ENCODE peak calls at places on chromosomes 6 and 20, in four cellular contexts. I is tibial nerve; V is pancreas; Y is CD8-positive, alpha-beta T cell. F is an unnamed sample. For H3K4me1, the result is how much of the 10 kb centered on the place peaks cover.

GRCh38 chr20:60694763-60695162 is 557.3 kb upstream of the CDH4 start:
- DNase-seq in I (no peak), V (no peak), Y (no peak), F (no peak)

GRCh38 chr6:128069180-128069579 is 168.3 kb upstream of the THEMIS start:
- DNase-seq in I (no peak), V (no peak), Y (no peak), F (no peak)

GRCh38 chr6:29678114-29678513 is 2.8 kb downstream of the ZFP57 start:
- DNase-seq in I (no peak), V (no peak), Y (no peak), F (no peak)

GRCh38 chr6:79810153-79810806 is 137.1 kb downstream of the ELOVL4 start:
- DNase-seq in I (no peak), V (no peak), Y (no peak), F (no peak)

GRCh38 chr20:47352332-47353223 is 3.9 kb downstream of the ZMYND8 start:
- DNase-seq in I (no peak), V (peak), Y (no peak), F (no peak)

GRCh38 chr20:43979576-43979975 is 64.9 kb downstream of the TOX2 start:
- DNase-seq in I (no peak), V (no peak), Y (no peak), F (no peak)

GRCh38 chr6:157732007-157732406 is 91.0 kb upstream of the SNX9 start:
- DNase-seq in I (no peak), V (no peak), Y (no peak), F (no peak)

GRCh38 chr6:118679293-118679692 is 27.9 kb upstream of the CEP85L start:
- DNase-seq in I (no peak), V (no peak), Y (no peak), F (no peak)

GRCh38 chr6:94177429-94177828 is 758.1 kb upstream of the EPHA7 start:
- DNase-seq in I (no peak), V (no peak), Y (no peak), F (no peak)

GRCh38 chr20:20259534-20259933 is 108.4 kb upstream of the INSM1 start:
- DNase-seq in I (no peak), V (no peak), Y (no peak), F (no peak)

GRCh38 chr6:123997223-123997622 is 193.6 kb downstream of the NKAIN2 start:
- DNase-seq in I (no peak), V (no peak), Y (no peak), F (no peak)

GRCh38 chr6:169545956-169546355 is 155.9 kb downstream of the WDR27 start:
- DNase-seq in I (no peak), V (no peak), Y (no peak), F (no peak)

GRCh38 chr20:64119681-64120341 is 12.4 kb upstream of the NPBWR2 start:
- DNase-seq in I (no peak), V (no peak), Y (no peak), F (no peak)

GRCh38 chr6:69294862-69295261 is 501.9 kb downstream of the LMBRD1 start:
- DNase-seq in I (no peak), V (no peak), Y (no peak), F (no peak)

GRCh38 chr6:19839237-19839546 is 2.0 kb downstream of the ID4 start:
- DNase-seq in I (no peak), V (no peak), Y (no peak), F (no peak)

GRCh38 chr6:47133230-47134000 is 91.3 kb upstream of the ADGRF1 start:
- DNase-seq in I (no peak), V (no peak), Y (no peak), F (no peak)

GRCh38 chr6:166438211-166438861 is 55.6 kb upstream of the MPC1 start:
- DNase-seq in I (no peak), V (no peak), Y (no peak), F (no peak)

GRCh38 chr6:136539967-136540366 is 10.3 kb downstream of the MAP7 start:
- DNase-seq in I (no peak), V (no peak), Y (no peak), F (no peak)

GRCh38 chr6:149884215-149884614 is 13.7 kb downstream of the RAET1E start:
- DNase-seq in I (no peak), V (no peak), Y (no peak), F (no peak)

DNA sequence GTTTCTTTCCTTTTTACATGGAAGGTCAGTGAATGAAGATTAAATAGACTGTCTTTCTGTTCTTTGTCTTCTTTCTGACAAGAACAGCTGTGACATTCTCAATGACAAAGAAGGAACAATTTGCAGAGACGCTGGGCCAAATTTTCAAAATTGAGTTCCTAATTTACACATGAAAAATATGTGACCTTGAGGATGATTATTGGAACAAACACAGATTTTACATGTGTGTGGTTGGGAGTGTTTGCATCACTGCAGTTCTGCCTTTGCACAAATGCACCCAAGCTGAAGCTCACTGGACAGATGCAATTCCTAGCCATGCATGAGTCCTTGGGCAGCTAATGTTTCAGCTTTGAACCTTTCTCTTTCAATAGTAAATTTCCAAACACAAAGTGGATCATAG is 350.8 kb downstream of the QKI start:
- DNase-seq in I (no peak), V (no peak), Y (no peak), F (no peak)
- H3K27ac ChIP-seq in I (no peak), V (no peak), Y (no peak), F (no peak)

DNA sequence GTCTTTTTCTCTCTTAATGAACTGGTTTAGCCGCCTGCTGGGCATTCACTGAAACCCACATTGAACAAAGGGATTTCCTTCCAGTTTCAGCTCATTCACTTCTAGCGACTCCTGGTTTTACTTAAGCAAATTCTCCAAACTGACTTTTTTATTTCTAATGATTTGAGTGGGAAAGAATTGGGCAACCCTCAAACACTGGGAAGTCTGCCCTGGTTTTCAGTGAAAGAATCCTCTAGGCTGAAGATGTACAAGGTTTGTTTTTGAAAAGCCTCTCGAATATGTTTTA is 45.5 kb downstream of the PLAGL1 start:
- DNase-seq in I (no peak), V (no peak), Y (no peak), F (no peak)
- H3K4me1 ChIP-seq in I (under half), V (under half), Y (under half), F (under half)

GRCh38 chr6:30886897-30887255 is 2.6 kb downstream of the DDR1 start:
- DNase-seq in I (no peak), V (no peak), Y (no peak), F (no peak)

GRCh38 chr6:30887901-30888300 is 3.6 kb downstream of the DDR1 start:
- DNase-seq in I (no peak), V (no peak), Y (no peak), F (no peak)

GRCh38 chr6:30889138-30889885 is 5.0 kb downstream of the DDR1 start:
- DNase-seq in I (no peak), V (peak), Y (no peak), F (no peak)

GRCh38 chr6:30889921-30890645 is 5.8 kb downstream of the DDR1 start:
- DNase-seq in I (peak), V (peak), Y (no peak), F (no peak)

GRCh38 chr6:30888472-30889137 is 4.3 kb downstream of the DDR1 start:
- DNase-seq in I (no peak), V (peak), Y (no peak), F (no peak)
- H3K27ac ChIP-seq in I (peak), V (no peak), Y (no peak), F (no peak)

GRCh38 chr20:8310618-8311017 is 178.6 kb downstream of the PLCB1 start:
- DNase-seq in I (no peak), V (no peak), Y (no peak), F (no peak)
- H3K4me1 ChIP-seq in I (under half), V (under half), Y (under half), F (under half)

DNA sequence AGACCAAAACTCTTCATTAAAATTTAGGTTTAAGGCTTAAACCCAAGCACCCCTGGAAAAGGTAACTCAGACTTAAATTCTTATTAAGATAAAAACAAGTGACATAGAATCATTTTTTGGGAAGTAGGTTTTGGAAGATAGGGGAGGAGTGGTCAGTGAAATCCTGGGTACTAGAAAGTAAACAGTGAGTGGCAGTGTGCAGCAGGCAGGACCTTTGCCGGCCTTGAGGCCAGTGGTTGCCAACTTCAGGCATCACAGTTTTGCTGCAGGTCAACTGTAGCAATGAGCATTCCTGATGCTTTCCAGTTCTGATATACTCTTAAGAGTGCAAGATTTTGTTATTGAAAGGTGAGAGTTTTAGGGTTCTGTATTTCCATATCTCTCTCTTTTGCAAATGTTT is 69.3 kb upstream of the SUPT3H start:
- DNase-seq in I (no peak), V (no peak), Y (no peak), F (no peak)
- H3K27ac ChIP-seq in I (no peak), V (no peak), Y (no peak), F (no peak)

GRCh38 chr6:36120979-36121706 is 9.2 kb upstream of the MAPK13 start:
- DNase-seq in I (no peak), V (no peak), Y (peak), F (no peak)

GRCh38 chr6:36120539-36120938 is 9.8 kb upstream of the MAPK13 start:
- DNase-seq in I (no peak), V (no peak), Y (peak), F (peak)

GRCh38 chr6:36119209-36119608 is 11.1 kb upstream of the MAPK13 start:
- DNase-seq in I (no peak), V (no peak), Y (no peak), F (no peak)

GRCh38 chr6:36118550-36119107 is 11.7 kb upstream of the MAPK13 start:
- DNase-seq in I (no peak), V (no peak), Y (peak), F (peak)

DNA sequence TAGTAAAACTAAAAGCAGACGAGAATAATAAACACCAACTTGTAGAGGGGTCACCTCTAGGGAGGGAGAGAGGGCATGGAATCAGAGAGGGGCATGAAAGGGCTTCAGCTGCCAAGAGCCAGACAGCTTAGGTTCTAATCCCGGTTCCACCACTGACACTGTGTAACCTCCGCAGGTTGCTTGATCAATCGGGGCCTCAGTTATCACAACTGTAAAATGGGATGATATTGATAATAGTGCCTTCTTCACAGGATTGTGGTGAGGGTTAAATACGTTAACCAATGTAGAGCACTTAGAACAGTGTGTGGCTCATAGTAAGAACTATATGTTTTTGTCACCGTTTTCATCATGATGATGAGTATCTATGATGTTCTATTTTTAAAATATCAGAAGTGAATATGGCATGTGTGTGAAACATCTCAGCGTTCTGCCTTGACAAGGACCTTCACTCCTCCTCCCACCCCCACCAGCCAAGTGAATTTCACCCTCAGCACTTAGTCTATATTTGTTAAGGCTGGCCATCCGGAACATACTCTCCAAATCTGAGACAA is 10.3 kb upstream of the MAPK13 start:
- DNase-seq in I (no peak), V (no peak), Y (no peak), F (no peak)
- H3K4me1 ChIP-seq in I (under half), V (under half), Y (half or more), F (half or more)

DNA sequence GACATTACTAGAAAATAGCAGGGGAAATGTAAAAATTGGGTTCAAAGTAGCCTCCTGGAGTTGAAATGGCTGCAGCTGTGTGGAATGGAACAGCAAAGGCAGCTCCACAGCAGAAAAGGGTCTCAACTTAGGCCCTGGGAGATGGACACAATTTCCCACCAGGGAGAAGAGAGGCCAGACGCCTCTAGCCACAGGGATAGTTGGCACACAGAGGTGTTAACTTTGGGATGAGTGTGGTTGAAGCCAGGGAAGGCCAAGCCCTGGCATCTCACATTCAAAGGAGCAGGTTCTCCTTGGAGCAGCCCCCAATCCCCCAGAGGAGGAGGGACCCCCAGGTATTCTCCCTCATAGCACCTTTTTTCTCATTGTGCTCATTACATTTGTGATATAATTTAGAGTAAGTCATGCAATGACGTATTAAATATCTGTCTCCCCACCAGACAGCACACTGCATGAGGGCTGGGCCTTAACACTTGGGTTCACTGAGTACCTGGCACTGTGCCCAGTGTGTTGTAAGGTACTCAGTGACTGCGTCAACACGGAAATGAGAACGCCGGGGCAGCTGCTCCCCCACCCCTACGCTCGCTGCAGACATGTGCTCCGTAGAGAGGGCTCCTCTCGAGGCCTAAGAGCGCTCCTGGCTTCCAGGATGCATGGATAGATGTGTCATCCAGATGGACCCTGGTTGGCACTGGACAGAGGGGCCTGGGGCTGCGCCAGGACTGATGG is 76.0 kb upstream of the CD93 start:
- DNase-seq in I (peak), V (peak), Y (no peak), F (no peak)
- H3K27ac ChIP-seq in I (no peak), V (no peak), Y (no peak), F (no peak)

GRCh38 chr20:31572042-31572700 is 32.9 kb upstream of the ID1 start:
- DNase-seq in I (no peak), V (no peak), Y (no peak), F (no peak)

GRCh38 chr20:31573555-31574295 is 31.4 kb upstream of the ID1 start:
- DNase-seq in I (no peak), V (no peak), Y (no peak), F (no peak)

GRCh38 chr20:31570735-31571617 is 34.1 kb upstream of the ID1 start:
- DNase-seq in I (peak), V (no peak), Y (no peak), F (no peak)

GRCh38 chr20:31570021-31570463 is 35.0 kb upstream of the ID1 start:
- DNase-seq in I (no peak), V (no peak), Y (no peak), F (no peak)

DNA sequence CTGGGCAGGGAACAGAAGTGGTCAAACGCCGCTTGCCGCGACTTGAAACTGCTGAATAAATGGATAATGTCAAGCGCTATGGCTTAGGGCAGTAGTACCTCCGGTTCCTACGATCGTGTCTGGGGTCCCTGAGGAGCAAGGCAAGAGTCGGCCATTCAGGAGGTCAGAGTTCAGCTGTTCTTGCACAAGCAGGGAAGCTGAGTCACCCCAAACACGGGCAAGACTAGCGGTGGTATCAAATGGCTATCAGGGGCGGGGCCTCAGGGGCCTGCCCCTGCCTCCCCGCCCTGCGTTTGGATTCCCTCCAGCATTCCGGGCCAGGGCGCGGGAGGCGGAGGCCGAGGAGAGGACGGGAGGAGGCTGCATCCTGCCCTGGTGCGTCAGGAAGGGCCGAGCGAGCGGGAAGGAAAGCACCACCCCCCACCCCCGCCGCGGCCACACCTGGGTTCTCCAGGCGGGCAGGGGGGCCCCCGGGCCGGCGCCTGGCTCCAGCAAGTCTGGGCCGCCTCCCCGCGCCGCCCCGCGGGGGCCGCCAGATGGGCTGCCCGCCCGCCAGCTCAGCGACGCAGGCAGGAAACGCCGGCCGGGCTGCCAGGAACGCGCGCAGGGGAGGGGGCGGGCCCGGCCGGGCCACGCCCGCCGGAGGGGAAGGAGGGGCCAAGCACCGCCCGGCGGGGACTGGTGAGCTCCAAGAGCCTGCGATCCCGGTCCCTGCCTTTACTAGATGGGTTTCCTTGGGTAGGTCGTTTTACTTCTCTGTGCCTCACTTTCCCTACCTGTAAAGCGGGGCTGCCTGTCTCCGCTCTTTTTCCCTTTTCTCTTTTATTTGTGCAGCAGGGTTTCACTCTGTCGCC is 32.2 kb upstream of the ID1 start:
- DNase-seq in I (peak), V (peak), Y (peak), F (peak)
- H3K4me1 ChIP-seq in I (under half), V (under half), Y (under half), F (under half)

GRCh38 chr20:63036266-63036665 is 29.5 kb upstream of the BHLHE23 start:
- DNase-seq in I (no peak), V (no peak), Y (no peak), F (no peak)

GRCh38 chr20:63032861-63033634 is 26.3 kb upstream of the BHLHE23 start:
- DNase-seq in I (no peak), V (no peak), Y (no peak), F (no peak)

GRCh38 chr20:63032026-63032800 is 25.4 kb upstream of the BHLHE23 start:
- DNase-seq in I (no peak), V (no peak), Y (no peak), F (no peak)

GRCh38 chr20:63035284-63036185 is 28.8 kb upstream of the BHLHE23 start:
- DNase-seq in I (no peak), V (no peak), Y (no peak), F (no peak)

GRCh38 chr20:63033635-63034510 is 27.1 kb upstream of the BHLHE23 start:
- DNase-seq in I (no peak), V (no peak), Y (no peak), F (no peak)
- H3K27ac ChIP-seq in I (no peak), V (no peak), Y (no peak), F (no peak)

GRCh38 chr6:7239590-7239948 is 73.4 kb downstream of the SSR1 start:
- DNase-seq in I (no peak), V (no peak), Y (no peak), F (no peak)

GRCh38 chr6:7240351-7240750 is 72.6 kb downstream of the SSR1 start:
- DNase-seq in I (no peak), V (no peak), Y (no peak), F (no peak)

GRCh38 chr6:7238900-7239589 is 74.0 kb downstream of the SSR1 start:
- DNase-seq in I (peak), V (peak), Y (peak), F (peak)

GRCh38 chr6:7237653-7238190 is 75.3 kb downstream of the SSR1 start:
- DNase-seq in I (no peak), V (no peak), Y (no peak), F (no peak)

GRCh38 chr6:7238526-7238899 is 74.5 kb downstream of the SSR1 start:
- DNase-seq in I (no peak), V (no peak), Y (no peak), F (no peak)
- H3K4me1 ChIP-seq in I (under half), V (half or more), Y (under half), F (under half)

F was measured in naive thymus-derived CD4-positive, alpha-beta T cell.